ENCODE peak calls at places on chromosomes 6 and 20, in six cellular contexts. R, B, T, V, U and S are unnamed samples.

GRCh38 chr6:16683524-16684194 is 77.6 kb downstream of the ATXN1 start:
- DNase-seq in T (no peak), B (peak; percentile 51), R (peak; percentile 47), V (peak; percentile 79), U (peak; percentile 85), S (no peak)

GRCh38 chr6:148831531-148831930 is 84.7 kb downstream of the UST start:
- DNase-seq in R (no peak), U (peak; percentile 72), T (no peak), V (no peak), B (no peak), S (peak; percentile 23)

GRCh38 chr20:20212675-20213096 is 155.2 kb upstream of the INSM1 start:
- DNase-seq in U (no peak), B (no peak), T (no peak), R (no peak), V (no peak), S (no peak)

GRCh38 chr6:117188627-117189201 is 76.6 kb upstream of the VGLL2 start:
- DNase-seq in V (no peak), U (no peak), T (no peak), B (peak; percentile 8), R (no peak), S (no peak)

GRCh38 chr20:37486186-37486999 is 34.7 kb upstream of the NNAT start:
- DNase-seq in U (no peak), B (no peak), V (no peak), R (no peak), T (no peak), S (no peak)

GRCh38 chr20:48718914-48719578 is 108.8 kb downstream of the PREX1 start:
- DNase-seq in T (no peak), B (no peak), V (no peak), R (no peak), U (no peak), S (peak; percentile 91)

GRCh38 chr20:23163562-23163961 is 77.4 kb upstream of the CD93 start:
- DNase-seq in R (no peak), V (no peak), T (no peak), B (no peak), U (no peak), S (no peak)

GRCh38 chr6:37015532-37015931 is 10.1 kb downstream of the FGD2 start:
- DNase-seq in R (no peak), V (no peak), T (no peak), U (no peak), B (no peak), S (no peak)

GRCh38 chr20:49422176-49422575 is 60.3 kb downstream of the KCNB1 start:
- DNase-seq in B (no peak), U (no peak), T (no peak), R (no peak), V (no peak), S (no peak)

GRCh38 chr6:77425676-77426075 is 37.6 kb downstream of the HTR1B start:
- DNase-seq in T (no peak), U (peak; percentile 59), B (no peak), V (no peak), R (no peak), S (no peak)

GRCh38 chr6:142696689-142697088 is 248.3 kb downstream of the HIVEP2 start:
- DNase-seq in U (no peak), B (no peak), T (no peak), V (no peak), R (peak; percentile 91), S (no peak)

GRCh38 chr6:163398796-163399195 is 15.7 kb upstream of the QKI start:
- DNase-seq in V (no peak), U (no peak), T (no peak), R (peak; percentile 24), B (no peak), S (no peak)

GRCh38 chr6:4370066-4370465 is 234.7 kb upstream of the ECI2 start:
- DNase-seq in T (no peak), R (no peak), B (no peak), U (peak; percentile 80), V (no peak), S (no peak)

GRCh38 chr6:75331134-75331533 is 46.5 kb upstream of the TMEM30A start:
- DNase-seq in T (no peak), V (no peak), B (no peak), R (no peak), U (peak; percentile 54), S (no peak)

DNA sequence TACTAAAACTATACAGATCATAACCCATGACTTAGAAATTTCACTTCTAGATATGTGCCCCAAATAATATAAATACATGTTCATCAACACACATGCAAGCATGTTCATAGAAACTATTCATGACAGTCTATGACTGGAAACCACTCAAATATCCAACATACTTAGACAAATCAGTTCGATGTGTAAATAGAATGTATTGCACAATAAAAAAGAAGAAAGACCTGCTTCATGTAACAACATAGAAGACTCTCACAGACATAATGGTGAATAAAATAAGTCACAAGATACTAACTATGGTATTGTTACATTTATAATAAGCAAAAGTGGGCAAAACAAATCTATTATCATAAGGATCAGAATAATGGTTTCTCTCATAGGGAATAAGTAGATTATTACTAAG is 163.5 kb upstream of the THBS2 start:
- DNase-seq in V (no peak), R (no peak), T (no peak), B (no peak), U (no peak), S (no peak)
- H3K9me3 ChIP-seq in V (peaks cover 18% of the 10 kb centered on the region), R (no peaks in the 10 kb centered on the region), T (no peaks in the 10 kb centered on the region), B (peaks cover 19% of the 10 kb centered on the region), U (no peaks in the 10 kb centered on the region), S (peaks cover 11% of the 10 kb centered on the region)

GRCh38 chr20:41895216-41895615 is 277.0 kb upstream of the CHD6 start:
- DNase-seq in U (no peak), B (no peak), R (no peak), V (no peak), T (no peak), S (no peak)
- H3K27ac ChIP-seq in U (no peak overlapping the region), B (no peak overlapping the region), R (no peak overlapping the region), V (no peak overlapping the region), T (no peak overlapping the region), S (no peak overlapping the region)

DNA sequence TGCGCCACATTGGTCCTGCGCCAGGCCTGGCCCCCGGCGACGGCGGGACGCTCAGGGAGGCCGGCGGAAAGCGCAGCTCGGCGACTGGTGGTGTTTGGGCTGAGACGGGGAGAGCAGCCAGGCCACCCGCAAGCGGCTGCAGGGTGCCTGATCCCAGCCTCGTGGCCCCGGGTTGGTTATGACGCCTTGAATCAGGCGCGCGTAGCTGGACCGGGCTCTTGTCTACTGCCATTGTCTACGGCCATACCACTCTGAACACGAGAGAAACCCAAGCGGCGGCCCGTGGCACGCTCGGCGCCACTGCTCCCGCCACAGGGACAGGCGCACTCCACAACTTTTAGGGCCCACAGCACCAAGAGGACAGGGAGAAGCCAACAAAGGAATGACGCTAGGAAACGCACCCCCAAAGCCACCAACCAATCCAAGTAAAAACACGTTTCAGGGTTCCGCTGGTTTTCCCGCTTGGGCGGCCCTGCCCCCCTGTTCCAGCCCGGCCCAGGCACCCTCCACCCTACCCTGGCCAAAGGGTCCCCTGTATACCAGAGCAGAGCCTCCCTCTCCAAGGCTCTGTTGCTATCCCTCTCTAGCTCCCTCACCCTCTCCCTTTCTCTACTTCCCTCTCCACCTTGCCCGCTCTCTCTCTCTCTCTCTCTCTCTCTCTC is 1849.3 kb upstream of the DEFB115 start:
- DNase-seq in B (no peak), R (no peak), V (no peak), U (no peak), T (no peak), S (no peak)
- H3K9me3 ChIP-seq in B (peaks cover 24% of the 10 kb centered on the region), R (no peaks in the 10 kb centered on the region), V (peaks cover 48% of the 10 kb centered on the region), U (no peaks in the 10 kb centered on the region), T (no peaks in the 10 kb centered on the region), S (peaks cover 26% of the 10 kb centered on the region)

GRCh38 chr6:166296035-166296883 is 11.9 kb downstream of the PRR18 start:
- DNase-seq in V (no peak), U (no peak), T (no peak), R (no peak), B (no peak), S (no peak)
- H3K27ac ChIP-seq in V (no peak overlapping the region), U (no peak overlapping the region), T (no peak overlapping the region), R (no peak overlapping the region), B (no peak overlapping the region), S (no peak overlapping the region)